ENCODE peak calls at places on chromosomes 7 and 10, in five cellular contexts. C is GM10248, J is aorta, F is AML-193, R is psoas muscle. L is an unnamed sample.

GRCh38 chr7:30755384-30756154 is 3.6 kb downstream of the INMT start:
- DNase-seq in C (no peak), J (peak), F (no peak), R (peak), L (no peak)

GRCh38 chr7:24948739-24949138 is 31.2 kb downstream of the OSBPL3 start:
- DNase-seq in C (no peak), J (no peak), F (no peak), R (no peak), L (no peak)

GRCh38 chr7:55775051-55775420 is 87.5 kb downstream of the SEPTIN14 start:
- DNase-seq in C (no peak), J (no peak), F (no peak), R (no peak), L (no peak)

GRCh38 chr7:134865001-134865845 is 85.8 kb downstream of the CALD1 start:
- DNase-seq in C (peak), J (no peak), F (no peak), R (no peak), L (no peak)

GRCh38 chr7:11127988-11128387 is 154.3 kb downstream of the PHF14 start:
- DNase-seq in C (no peak), J (no peak), F (no peak), R (no peak), L (no peak)

GRCh38 chr7:27260211-27260610 is 17.6 kb downstream of the EVX1 start:
- DNase-seq in C (no peak), J (no peak), F (no peak), R (no peak), L (no peak)

GRCh38 chr7:155344618-155345433 is 47.1 kb downstream of the INSIG1 start:
- DNase-seq in C (peak), J (peak), F (peak), R (peak), L (peak)

GRCh38 chr7:55212838-55213237 is 152.3 kb upstream of the LANCL2 start:
- DNase-seq in C (no peak), J (no peak), F (no peak), R (no peak), L (no peak)

GRCh38 chr10:77841711-77842375 is 84.7 kb downstream of the DLG5 start:
- DNase-seq in C (no peak), J (peak), F (no peak), R (no peak), L (no peak)

GRCh38 chr7:38374507-38374906 is 101.1 kb upstream of the TARP start:
- DNase-seq in C (peak), J (no peak), F (peak), R (no peak), L (no peak)

GRCh38 chr10:75233444-75234016 is 2.2 kb downstream of the COMTD1 start:
- DNase-seq in C (no peak), J (no peak), F (no peak), R (peak), L (peak)

GRCh38 chr7:27144799-27145166 is 1.3 kb upstream of the HOXA5 start:
- DNase-seq in C (no peak), J (peak), F (no peak), R (peak), L (no peak)

GRCh38 chr10:35390441-35390840 is 54.1 kb downstream of the CCNY start:
- DNase-seq in C (no peak), J (no peak), F (no peak), R (no peak), L (no peak)

GRCh38 chr7:144908943-144909556 is 73.2 kb upstream of the TPK1 start:
- DNase-seq in C (no peak), J (no peak), F (no peak), R (no peak), L (no peak)

GRCh38 chr7:39910108-39910869 is 39.8 kb upstream of the CDK13 start:
- DNase-seq in C (no peak), J (no peak), F (peak), R (peak), L (no peak)

GRCh38 chr7:101957733-101958525 is 140.5 kb downstream of the CUX1 start:
- DNase-seq in C (peak), J (no peak), F (no peak), R (no peak), L (no peak)

GRCh38 chr10:50384238-50384637 is 132.9 kb upstream of the ASAH2 start:
- DNase-seq in C (no peak), J (no peak), F (no peak), R (no peak), L (no peak)

GRCh38 chr10:3077940-3078630 is 10.7 kb downstream of the PFKP start:
- DNase-seq in C (no peak), J (no peak), F (no peak), R (no peak), L (peak)

GRCh38 chr7:133629696-133630095 is 376.8 kb downstream of the EXOC4 start:
- DNase-seq in C (no peak), J (no peak), F (no peak), R (no peak), L (no peak)

GRCh38 chr10:124342136-124342820 is 76.4 kb downstream of the OAT start:
- DNase-seq in C (no peak), J (no peak), F (no peak), R (no peak), L (no peak)

GRCh38 chr10:110610308-110610774 is 33.8 kb upstream of the RBM20 start:
- DNase-seq in C (peak), J (no peak), F (peak), R (no peak), L (peak)

L was measured in DMS 273 treated with DMSO at 0.1 percent for 48 hours.